ENCODE peak calls at places on chromosome 11, in five cellular contexts. F is GM12865, X is left ventricle myocardium inferior, B is breast epithelium, Y is neural crest cell. L is an unnamed sample.

GRCh38 chr11:59680287-59681154 is 11.7 kb upstream of the PATL1 start:
- DNase-seq in F (peak), X (peak), B (peak), Y (peak), L (no peak)

GRCh38 chr11:114956565-114956964 is 278.2 kb downstream of the NXPE2 start:
- DNase-seq in F (no peak), X (no peak), B (no peak), Y (no peak), L (no peak)

GRCh38 chr11:97525273-97525672 is 1135.5 kb downstream of the JRKL start:
- DNase-seq in F (no peak), X (no peak), B (no peak), Y (no peak), L (no peak)

GRCh38 chr11:60985991-60986915 is 14.8 kb downstream of the CD6 start:
- DNase-seq in F (peak), X (no peak), B (peak), Y (no peak), L (no peak)

GRCh38 chr11:86688398-86689179 is 16.2 kb upstream of the ME3 start:
- DNase-seq in F (peak), X (no peak), B (no peak), Y (no peak), L (no peak)

GRCh38 chr11:104700609-104701008 is 197.7 kb downstream of the CASP12 start:
- DNase-seq in F (no peak), X (no peak), B (no peak), Y (no peak), L (no peak)

GRCh38 chr11:117720061-117720511 is 76.9 kb downstream of the DSCAML1 start:
- DNase-seq in F (no peak), X (no peak), B (no peak), Y (peak), L (no peak)

GRCh38 chr11:24496728-24497396 is at the start of gene LUZP2:
- DNase-seq in F (no peak), X (no peak), B (no peak), Y (peak), L (no peak)

GRCh38 chr11:126072141-126072741 is 9.6 kb upstream of the CDON start:
- DNase-seq in F (no peak), X (no peak), B (no peak), Y (no peak), L (no peak)

GRCh38 chr11:83826078-83826477 is 539.9 kb upstream of the CCDC90B start:
- DNase-seq in F (no peak), X (no peak), B (no peak), Y (no peak), L (no peak)

GRCh38 chr11:75760710-75761493 is 7.7 kb upstream of the DGAT2 start:
- DNase-seq in F (no peak), X (no peak), B (no peak), Y (no peak), L (no peak)

GRCh38 chr11:85718991-85719807 is 33.2 kb upstream of the CCDC89 start:
- DNase-seq in F (no peak), X (peak), B (no peak), Y (peak), L (no peak)

GRCh38 chr11:67584881-67585873 is 1.6 kb downstream of the GSTP1 start:
- DNase-seq in F (no peak), X (no peak), B (no peak), Y (no peak), L (no peak)

GRCh38 chr11:11731311-11732083 is 109.7 kb upstream of the GALNT18 start:
- DNase-seq in F (no peak), X (no peak), B (no peak), Y (no peak), L (no peak)

DNA sequence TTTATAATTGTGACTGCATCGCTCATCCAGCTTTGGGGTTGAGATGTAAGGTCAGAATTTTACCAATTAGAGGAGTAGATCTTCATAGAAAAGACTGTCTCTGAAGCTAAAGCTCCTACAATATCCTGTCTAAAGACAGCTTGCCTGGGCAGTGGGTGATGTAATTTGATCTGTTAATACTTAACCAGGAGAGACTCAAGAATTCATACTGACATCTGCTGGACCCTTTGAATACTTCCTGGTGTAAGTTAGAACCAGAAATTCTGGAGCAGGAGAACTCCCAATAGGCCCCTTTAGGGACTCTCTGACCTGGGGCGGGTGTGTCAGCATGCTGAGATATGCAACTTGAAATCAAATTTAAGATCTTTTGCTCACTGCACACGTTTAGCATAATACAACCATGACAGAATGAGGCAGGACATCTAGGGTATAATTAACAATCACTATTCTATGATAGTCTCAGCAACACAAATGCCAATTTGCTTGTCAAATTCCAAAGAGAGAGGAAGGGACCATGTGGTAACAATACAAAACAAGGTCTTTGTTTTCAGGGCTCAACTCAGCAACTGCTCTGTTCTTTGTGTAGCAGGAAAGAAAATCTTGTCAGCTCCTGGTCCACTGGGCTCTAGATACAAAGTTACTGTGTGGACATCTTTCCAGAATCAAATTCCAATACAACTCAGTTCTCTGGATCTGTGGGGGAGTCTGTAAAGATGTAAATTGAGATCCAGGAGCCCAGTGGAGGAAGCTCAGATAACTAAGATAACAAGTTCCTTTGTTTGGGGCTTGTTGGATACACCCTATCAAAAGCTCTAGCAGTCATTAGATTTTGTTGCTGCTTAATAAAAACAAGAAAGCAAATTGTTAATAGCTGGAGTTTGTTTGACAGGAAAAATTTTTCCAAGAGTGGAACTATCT is 144.0 kb downstream of the INSC start:
- DNase-seq in F (no peak), X (no peak), B (no peak), Y (no peak), L (no peak)
- TF ChIP-seq CTCF in F (no peak), X (no peak), B (no peak), Y (no peak), L (no peak)

GRCh38 chr11:68893282-68893681 is 10.3 kb downstream of the MRPL21 start:
- DNase-seq in F (no peak), X (no peak), B (no peak), Y (no peak), L (no peak)

GRCh38 chr11:68892576-68892975 is 11.1 kb downstream of the MRPL21 start:
- DNase-seq in F (no peak), X (no peak), B (no peak), Y (no peak), L (no peak)

GRCh38 chr11:68890490-68891231 is 13.0 kb downstream of the MRPL21 start:
- DNase-seq in F (no peak), X (peak), B (peak), Y (no peak), L (no peak)

GRCh38 chr11:68891356-68891948 is 12.2 kb downstream of the MRPL21 start:
- DNase-seq in F (no peak), X (no peak), B (no peak), Y (no peak), L (no peak)

DNA sequence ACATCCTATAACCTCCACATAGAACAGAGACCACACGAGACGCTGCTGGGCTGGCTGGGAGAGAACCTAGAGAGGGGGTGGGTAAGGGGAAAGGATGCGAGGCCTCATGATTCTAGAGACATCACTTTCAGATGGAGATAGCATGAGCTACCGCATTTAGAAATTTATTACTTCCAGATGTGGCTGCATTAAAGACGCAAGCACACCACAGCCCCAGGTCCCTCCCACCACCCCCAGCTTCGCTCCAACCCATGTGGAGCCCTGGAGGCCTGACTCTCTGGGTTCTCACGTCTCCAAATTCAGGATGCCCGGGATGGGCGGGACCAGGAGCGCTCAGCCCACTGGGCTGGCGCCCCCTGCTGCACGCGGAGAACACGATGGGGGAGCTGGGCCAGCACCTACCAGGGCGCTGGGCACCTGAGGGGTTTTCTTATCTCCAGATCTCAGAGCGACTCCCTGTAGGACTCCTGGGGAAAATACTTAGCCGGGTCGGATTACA is 13.6 kb downstream of the MRPL21 start:
- DNase-seq in F (no peak), X (peak), B (no peak), Y (peak), L (no peak)
- TF ChIP-seq CTCF in F (no peak), X (peak), B (peak), Y (peak), L (no peak)

DNA sequence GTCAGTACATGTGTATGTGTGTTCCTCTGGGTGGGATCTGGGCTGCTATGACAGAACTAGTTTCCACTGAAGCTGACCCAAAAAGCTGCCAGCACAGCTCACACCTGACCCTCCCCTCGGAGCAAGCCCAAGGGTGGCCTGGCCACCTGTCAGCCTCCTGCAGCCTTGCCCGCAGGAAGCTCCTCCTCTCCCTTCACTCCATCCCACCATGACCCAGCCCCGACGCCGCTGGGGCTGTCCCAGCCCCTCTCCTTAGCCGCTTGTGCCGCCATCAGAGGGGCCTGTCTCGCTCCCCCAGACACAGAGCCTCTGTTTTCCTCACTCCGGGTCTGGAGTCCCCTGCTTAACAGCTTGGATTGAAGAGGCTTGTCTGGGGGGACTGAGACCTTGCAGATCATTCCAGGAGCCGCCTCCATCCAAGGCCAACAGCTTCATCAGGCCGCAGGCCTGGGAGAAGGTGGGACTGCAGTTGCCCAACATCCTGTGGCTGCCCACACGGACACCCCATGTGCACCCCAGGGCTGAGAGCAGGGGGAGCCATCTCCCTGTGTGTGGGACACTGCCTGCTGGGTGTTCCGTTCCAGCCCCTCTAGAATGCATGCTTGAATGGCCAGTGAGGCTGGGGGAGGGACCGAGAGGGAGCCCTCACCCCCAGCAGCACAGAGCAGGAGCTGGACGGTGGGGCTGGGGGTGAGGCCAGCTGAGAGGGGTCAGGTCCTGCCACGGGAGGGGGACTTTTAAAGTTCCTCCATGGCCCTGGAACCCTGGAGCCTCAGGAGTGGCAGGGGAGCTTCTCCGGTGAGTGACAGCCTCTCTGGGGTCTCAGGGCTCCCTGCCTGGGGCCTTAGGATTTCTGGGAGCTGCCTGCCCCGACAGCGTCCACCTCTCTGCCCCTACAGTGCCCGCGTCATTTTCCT is 696 bp downstream of the MRGPRF start:
- DNase-seq in F (no peak), X (no peak), B (no peak), Y (no peak), L (no peak)
- TF ChIP-seq CTCF in F (no peak), X (no peak), B (no peak), Y (no peak), L (no peak)

GRCh38 chr11:132784441-132784840 is 747.9 kb downstream of the OPCML start:
- DNase-seq in F (no peak), X (no peak), B (no peak), Y (no peak), L (no peak)
- TF ChIP-seq CTCF in F (no peak), X (no peak), B (no peak), Y (no peak), L (no peak)

DNA sequence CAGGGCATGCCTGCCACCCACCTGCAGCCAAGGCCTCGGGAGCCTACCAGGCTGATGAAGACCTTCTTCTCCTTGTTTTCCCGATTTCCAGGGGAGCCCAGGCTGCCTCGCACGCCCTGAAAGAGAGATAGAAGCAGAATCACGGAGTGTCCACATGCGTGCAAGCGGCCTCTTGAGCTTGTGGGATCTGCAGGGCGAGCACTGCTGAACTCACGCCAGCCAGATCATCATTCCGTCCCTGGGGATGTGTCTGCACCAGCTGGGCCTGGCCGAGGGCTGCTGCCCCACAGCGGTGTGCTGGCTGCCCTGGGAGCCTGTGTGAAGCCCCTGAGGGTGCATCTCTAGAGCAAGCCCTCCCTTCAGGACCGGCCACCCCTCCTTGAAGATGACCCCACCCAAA is 17.9 kb downstream of the USH1C start:
- DNase-seq in F (no peak), X (no peak), B (no peak), Y (no peak), L (no peak)
- TF ChIP-seq CTCF in F (no peak), X (no peak), B (no peak), Y (no peak), L (no peak)

GRCh38 chr11:43810929-43811596 is 69.6 kb upstream of the ALKBH3 start:
- DNase-seq in F (no peak), X (no peak), B (no peak), Y (no peak), L (no peak)
- TF ChIP-seq CTCF in F (no peak), X (peak), B (no peak), Y (peak), L (no peak)

GRCh38 chr11:37141707-37142106 is 543.7 kb upstream of the RAG2 start:
- DNase-seq in F (no peak), X (no peak), B (no peak), Y (no peak), L (no peak)
- TF ChIP-seq CTCF in F (no peak), X (no peak), B (no peak), Y (no peak), L (no peak)

DNA sequence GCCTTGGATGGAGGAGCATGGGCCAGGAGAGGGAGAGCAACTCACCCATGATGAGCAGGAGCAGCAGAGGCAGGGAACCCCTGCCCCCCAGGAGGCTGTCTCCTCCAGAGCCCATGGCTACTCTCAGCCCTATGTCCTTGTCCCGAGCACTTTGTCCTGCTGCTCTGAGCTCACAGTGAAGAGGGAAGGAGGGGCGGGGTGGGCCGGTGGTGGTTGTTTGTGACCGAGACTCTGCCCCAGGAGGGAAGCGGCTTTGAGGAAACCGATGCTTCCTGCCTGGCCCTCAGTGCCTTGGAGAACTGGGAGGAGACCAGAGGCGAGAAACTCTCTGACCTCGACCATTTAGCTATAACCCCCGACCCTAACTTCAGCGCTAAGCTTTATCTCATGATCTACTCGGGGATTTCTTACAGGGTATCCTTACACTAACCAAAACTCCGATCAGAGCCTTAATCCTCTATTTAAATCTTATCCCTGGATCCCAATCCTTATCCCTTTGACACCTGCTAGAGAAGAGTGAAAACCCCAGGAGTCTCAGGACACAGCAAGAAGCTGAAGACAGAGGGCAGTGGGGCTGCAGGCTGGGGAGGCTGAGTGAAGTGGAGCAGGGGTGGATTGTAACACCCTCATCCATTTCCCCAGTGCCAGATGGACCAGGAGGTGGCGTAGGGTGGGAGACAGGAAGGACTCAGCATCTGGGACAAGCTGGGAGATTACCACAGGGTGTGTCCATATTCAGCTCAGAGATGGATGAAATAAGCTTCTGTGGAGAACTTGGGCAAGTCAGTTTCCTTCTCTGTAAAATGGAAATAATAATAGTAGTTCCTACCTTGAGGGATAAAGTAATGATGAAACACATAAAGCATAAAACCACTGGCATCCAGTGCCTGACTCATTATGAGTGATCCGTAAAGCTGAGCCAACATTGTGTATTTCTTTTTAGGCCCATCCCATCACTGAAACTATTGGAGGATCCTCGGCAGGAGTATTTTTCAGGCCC is at the start of gene ROBO4:
- DNase-seq in F (no peak), X (peak), B (no peak), Y (no peak), L (no peak)
- TF ChIP-seq CTCF in F (no peak), X (peak), B (no peak), Y (no peak), L (no peak)

GRCh38 chr11:45804806-45805304 is at the start of gene SLC35C1:
- DNase-seq in F (peak), X (peak), B (peak), Y (peak), L (peak)
- TF ChIP-seq CTCF in F (no peak), X (peak), B (no peak), Y (no peak), L (no peak)

DNA sequence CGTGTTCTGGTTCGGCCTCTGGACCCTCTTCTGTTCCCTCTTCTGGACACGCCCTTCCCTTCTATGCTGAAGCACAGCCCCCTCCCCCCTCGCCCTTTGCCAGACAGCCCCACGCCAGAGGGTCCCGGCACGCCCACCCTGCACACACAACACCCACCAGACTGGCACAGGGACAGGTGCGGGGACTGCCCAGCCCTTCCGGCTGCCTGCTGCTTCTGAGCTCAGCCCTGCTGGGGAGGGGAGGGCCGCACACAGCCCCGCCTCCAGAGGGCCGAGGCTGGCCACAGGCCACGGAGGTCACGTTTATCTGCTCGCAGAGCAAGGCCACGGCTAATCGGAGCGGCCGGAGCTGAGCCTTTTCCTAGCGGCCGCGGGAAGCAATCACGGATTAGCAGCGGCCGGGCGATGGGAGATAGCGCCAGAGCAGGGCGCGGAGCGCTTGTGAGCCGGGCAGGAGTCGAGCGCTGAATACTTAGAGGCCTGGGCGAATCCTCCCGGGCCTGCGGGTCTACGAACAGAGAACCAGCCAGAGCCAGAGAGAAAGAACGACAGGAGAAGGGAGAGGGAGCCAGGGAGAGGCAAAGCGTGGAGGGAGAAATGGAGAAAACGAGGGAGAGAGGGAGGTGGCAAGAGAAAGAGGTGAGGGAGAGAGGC is 21.5 kb downstream of the OTUB1 start:
- DNase-seq in F (no peak), X (peak), B (no peak), Y (peak), L (peak)
- TF ChIP-seq CTCF in F (no peak), X (peak), B (peak), Y (peak), L (no peak)